ENCODE peak calls at places on chromosomes 13 and 19, in four cellular contexts. One of them, this sample, is unnamed. For H3K4me1, the result is how much of the 10 kb centered on the place peaks cover.

GRCh38 chr13:39930544-39931444 is 275.3 kb downstream of the COG6 start:
- DNase-seq in GM12878: no peak
- DNase-seq in breast epithelium: no peak
- DNase-seq in ovary: no peak
- DNase-seq in this sample: no peak

GRCh38 chr19:48424694-48425219 is 21.0 kb upstream of the GRWD1 start:
- DNase-seq in GM12878: no peak
- DNase-seq in breast epithelium: no peak
- DNase-seq in ovary: no peak
- DNase-seq in this sample: peak

GRCh38 chr19:42023121-42023942 is 29.3 kb upstream of the ATP1A3 start:
- DNase-seq in ovary: no peak
- DNase-seq in GM12878: no peak
- DNase-seq in breast epithelium: no peak
- DNase-seq in this sample: no peak

GRCh38 chr13:22648325-22648758 is 532.4 kb upstream of the SGCG start:
- DNase-seq in ovary: no peak
- DNase-seq in GM12878: no peak
- DNase-seq in breast epithelium: no peak
- DNase-seq in this sample: peak

GRCh38 chr19:15463865-15464371 is 426 bp downstream of the RASAL3 start:
- DNase-seq in ovary: no peak
- DNase-seq in breast epithelium: no peak
- DNase-seq in GM12878: no peak
- DNase-seq in this sample: peak

GRCh38 chr19:1752009-1752756 is 1.1 kb upstream of the ONECUT3 start:
- DNase-seq in GM12878: no peak
- DNase-seq in breast epithelium: no peak
- DNase-seq in ovary: no peak
- DNase-seq in this sample: no peak

GRCh38 chr19:56316728-56317127 is 2.1 kb upstream of the ZSCAN5A start:
- DNase-seq in breast epithelium: no peak
- DNase-seq in GM12878: no peak
- DNase-seq in ovary: no peak
- DNase-seq in this sample: no peak

GRCh38 chr19:39223703-39224279 is 19.7 kb upstream of the SYCN start:
- DNase-seq in GM12878: no peak
- DNase-seq in ovary: no peak
- DNase-seq in breast epithelium: no peak
- DNase-seq in this sample: no peak

GRCh38 chr13:20525144-20525600 is 485 bp downstream of the CRYL1 start:
- DNase-seq in GM12878: no peak
- DNase-seq in ovary: peak
- DNase-seq in breast epithelium: no peak
- DNase-seq in this sample: peak

GRCh38 chr13:86757236-86757978 is 913.8 kb upstream of the SLITRK5 start:
- DNase-seq in GM12878: no peak
- DNase-seq in ovary: no peak
- DNase-seq in breast epithelium: peak
- DNase-seq in this sample: no peak

GRCh38 chr19:54179921-54180452 is 7.0 kb upstream of the TMC4 start:
- DNase-seq in breast epithelium: no peak
- DNase-seq in ovary: no peak
- DNase-seq in GM12878: no peak
- DNase-seq in this sample: peak

GRCh38 chr13:76992548-76993001 is 694 bp downstream of the CLN5 start:
- DNase-seq in ovary: peak
- DNase-seq in breast epithelium: peak
- DNase-seq in GM12878: no peak
- DNase-seq in this sample: peak

GRCh38 chr13:71605744-71606143 is 261.3 kb downstream of the DACH1 start:
- DNase-seq in breast epithelium: no peak
- DNase-seq in ovary: no peak
- DNase-seq in GM12878: no peak
- DNase-seq in this sample: no peak

GRCh38 chr13:77492982-77493381 is 42.5 kb upstream of the SCEL start:
- DNase-seq in GM12878: no peak
- DNase-seq in ovary: no peak
- DNase-seq in breast epithelium: no peak
- DNase-seq in this sample: no peak

GRCh38 chr13:74136089-74136658 is 2.0 kb upstream of the KLF12 start:
- DNase-seq in ovary: peak
- DNase-seq in GM12878: no peak
- DNase-seq in breast epithelium: no peak
- DNase-seq in this sample: no peak

GRCh38 chr13:44132710-44133109 is 240.9 kb upstream of the SERP2 start:
- DNase-seq in breast epithelium: peak
- DNase-seq in GM12878: no peak
- DNase-seq in ovary: no peak
- DNase-seq in this sample: peak

GRCh38 chr19:5956323-5956722 is 21.6 kb downstream of the RANBP3 start:
- DNase-seq in GM12878: no peak
- DNase-seq in ovary: no peak
- DNase-seq in breast epithelium: no peak
- DNase-seq in this sample: no peak

GRCh38 chr19:5957132-5957531 is 20.8 kb downstream of the RANBP3 start:
- DNase-seq in GM12878: no peak
- DNase-seq in breast epithelium: no peak
- DNase-seq in ovary: no peak
- DNase-seq in this sample: no peak

GRCh38 chr19:5954293-5954692 is 23.6 kb downstream of the RANBP3 start:
- DNase-seq in ovary: no peak
- DNase-seq in GM12878: no peak
- DNase-seq in breast epithelium: no peak
- DNase-seq in this sample: no peak

GRCh38 chr19:5956728-5957127 is 21.2 kb downstream of the RANBP3 start:
- DNase-seq in breast epithelium: no peak
- DNase-seq in GM12878: no peak
- DNase-seq in ovary: no peak
- DNase-seq in this sample: no peak

GRCh38 chr19:5955638-5955935 is 22.4 kb downstream of the RANBP3 start:
- DNase-seq in ovary: no peak
- DNase-seq in breast epithelium: no peak
- DNase-seq in GM12878: no peak
- DNase-seq in this sample: no peak
- H3K4me1 ChIP-seq in ovary: under half
- H3K4me1 ChIP-seq in breast epithelium: under half
- H3K4me1 ChIP-seq in GM12878: under half
- H3K4me1 ChIP-seq in this sample: half or more

GRCh38 chr19:18340237-18340989 is at the start of gene PGPEP1:
- DNase-seq in ovary: peak
- DNase-seq in breast epithelium: no peak
- DNase-seq in GM12878: no peak
- DNase-seq in this sample: peak

GRCh38 chr19:18344546-18344945 is 4.1 kb downstream of the PGPEP1 start:
- DNase-seq in ovary: no peak
- DNase-seq in GM12878: no peak
- DNase-seq in breast epithelium: no peak
- DNase-seq in this sample: no peak

GRCh38 chr19:18340990-18341868 is 831 bp downstream of the PGPEP1 start:
- DNase-seq in ovary: peak
- DNase-seq in breast epithelium: peak
- DNase-seq in GM12878: no peak
- DNase-seq in this sample: peak

GRCh38 chr19:18339703-18340102 is 695 bp upstream of the PGPEP1 start:
- DNase-seq in breast epithelium: no peak
- DNase-seq in GM12878: no peak
- DNase-seq in ovary: no peak
- DNase-seq in this sample: no peak

GRCh38 chr19:18342090-18342632 is 1.8 kb downstream of the PGPEP1 start:
- DNase-seq in ovary: no peak
- DNase-seq in breast epithelium: no peak
- DNase-seq in GM12878: no peak
- DNase-seq in this sample: no peak
- H3K27ac ChIP-seq in ovary: no peak
- H3K27ac ChIP-seq in breast epithelium: no peak
- H3K27ac ChIP-seq in GM12878: no peak
- H3K27ac ChIP-seq in this sample: no peak

GRCh38 chr19:27795369-27795768 is 1417.6 kb downstream of the UQCRFS1 start:
- DNase-seq in breast epithelium: no peak
- DNase-seq in ovary: no peak
- DNase-seq in GM12878: no peak
- DNase-seq in this sample: no peak

GRCh38 chr19:27794444-27795042 is 1418.4 kb downstream of the UQCRFS1 start:
- DNase-seq in ovary: no peak
- DNase-seq in GM12878: no peak
- DNase-seq in breast epithelium: no peak
- DNase-seq in this sample: peak

GRCh38 chr19:27792576-27793127 is 1420.3 kb downstream of the UQCRFS1 start:
- DNase-seq in ovary: no peak
- DNase-seq in GM12878: no peak
- DNase-seq in breast epithelium: no peak
- DNase-seq in this sample: no peak

GRCh38 chr19:27793128-27793643 is 1419.8 kb downstream of the UQCRFS1 start:
- DNase-seq in breast epithelium: peak
- DNase-seq in GM12878: peak
- DNase-seq in ovary: peak
- DNase-seq in this sample: peak

GRCh38 chr19:27793644-27794443 is 1419.1 kb downstream of the UQCRFS1 start:
- DNase-seq in ovary: peak
- DNase-seq in GM12878: peak
- DNase-seq in breast epithelium: peak
- DNase-seq in this sample: peak
- TF ChIP-seq CTCF in ovary: no peak
- TF ChIP-seq CTCF in GM12878: no peak
- TF ChIP-seq CTCF in breast epithelium: no peak
- TF ChIP-seq CTCF in this sample: no peak

GRCh38 chr19:10885241-10886169 is 14.2 kb downstream of the CARM1 start:
- DNase-seq in GM12878: no peak
- DNase-seq in ovary: no peak
- DNase-seq in breast epithelium: no peak
- DNase-seq in this sample: no peak

GRCh38 chr19:10884273-10884672 is 12.9 kb downstream of the CARM1 start:
- DNase-seq in ovary: no peak
- DNase-seq in GM12878: no peak
- DNase-seq in breast epithelium: no peak
- DNase-seq in this sample: no peak

GRCh38 chr19:10882108-10882457 is 10.7 kb downstream of the CARM1 start:
- DNase-seq in ovary: no peak
- DNase-seq in breast epithelium: no peak
- DNase-seq in GM12878: no peak
- DNase-seq in this sample: no peak

GRCh38 chr19:10878253-10878652 is 6.9 kb downstream of the CARM1 start:
- DNase-seq in breast epithelium: no peak
- DNase-seq in GM12878: no peak
- DNase-seq in ovary: no peak
- DNase-seq in this sample: no peak

DNA sequence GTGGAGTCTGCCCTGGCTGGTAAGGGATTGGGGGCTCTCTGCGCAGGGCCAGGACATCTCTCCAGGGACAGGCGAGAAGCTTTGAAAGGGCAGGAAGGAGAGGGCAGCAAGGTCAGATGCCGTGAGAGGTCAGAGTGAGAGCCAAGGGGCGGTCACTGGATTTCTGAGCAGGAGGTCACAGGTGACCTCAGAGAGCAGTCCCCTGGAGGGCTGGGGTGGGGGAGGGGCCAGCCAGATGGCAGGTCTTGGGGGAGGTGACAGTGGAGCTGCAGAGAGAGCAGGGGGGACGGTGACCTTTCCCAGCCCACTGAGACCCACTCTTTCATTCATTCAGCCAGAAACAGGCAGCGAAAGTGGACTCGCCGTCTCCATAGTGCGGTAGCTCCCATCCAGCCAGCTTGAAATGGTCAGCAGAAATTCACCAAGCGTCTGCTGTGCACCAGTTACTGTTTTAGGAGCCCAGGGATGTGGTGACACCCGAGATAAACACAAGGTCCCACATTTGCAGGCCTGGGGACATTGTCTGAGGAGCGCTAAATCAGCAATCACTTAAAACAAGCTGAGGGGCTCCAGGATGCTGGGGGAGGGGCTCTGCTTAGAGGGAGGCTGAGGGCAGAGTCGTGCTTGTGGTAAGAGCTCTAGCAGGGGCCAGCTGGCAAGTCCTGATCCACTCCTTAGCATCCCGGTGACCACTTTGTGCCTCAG is 10.2 kb downstream of the CARM1 start:
- DNase-seq in breast epithelium: no peak
- DNase-seq in GM12878: no peak
- DNase-seq in ovary: no peak
- DNase-seq in this sample: no peak
- H3K4me1 ChIP-seq in breast epithelium: under half
- H3K4me1 ChIP-seq in GM12878: under half
- H3K4me1 ChIP-seq in ovary: under half
- H3K4me1 ChIP-seq in this sample: under half

DNA sequence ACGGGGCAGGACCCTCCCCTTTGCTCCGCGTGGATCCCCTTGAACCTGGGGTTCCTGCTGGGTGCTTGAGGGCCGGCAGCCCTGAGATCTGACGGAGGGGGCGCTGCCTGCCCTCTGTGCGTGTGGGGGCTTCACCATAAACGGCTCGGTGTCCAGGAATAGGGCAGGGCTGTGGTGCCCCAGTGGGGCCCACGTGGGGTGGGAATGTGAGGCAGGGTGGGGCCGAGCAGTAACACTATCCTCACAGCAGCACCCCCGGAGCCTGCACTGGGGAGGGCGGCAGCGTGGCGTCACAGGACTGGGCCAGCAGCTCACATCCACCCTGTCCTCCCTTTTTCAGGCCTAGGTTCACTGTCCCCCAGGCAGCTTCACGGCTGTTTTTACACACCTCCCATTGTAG is 38.0 kb downstream of the GAS6 start:
- DNase-seq in ovary: no peak
- DNase-seq in GM12878: no peak
- DNase-seq in breast epithelium: no peak
- DNase-seq in this sample: no peak
- H3K27ac ChIP-seq in ovary: no peak
- H3K27ac ChIP-seq in GM12878: no peak
- H3K27ac ChIP-seq in breast epithelium: no peak
- H3K27ac ChIP-seq in this sample: no peak

DNA sequence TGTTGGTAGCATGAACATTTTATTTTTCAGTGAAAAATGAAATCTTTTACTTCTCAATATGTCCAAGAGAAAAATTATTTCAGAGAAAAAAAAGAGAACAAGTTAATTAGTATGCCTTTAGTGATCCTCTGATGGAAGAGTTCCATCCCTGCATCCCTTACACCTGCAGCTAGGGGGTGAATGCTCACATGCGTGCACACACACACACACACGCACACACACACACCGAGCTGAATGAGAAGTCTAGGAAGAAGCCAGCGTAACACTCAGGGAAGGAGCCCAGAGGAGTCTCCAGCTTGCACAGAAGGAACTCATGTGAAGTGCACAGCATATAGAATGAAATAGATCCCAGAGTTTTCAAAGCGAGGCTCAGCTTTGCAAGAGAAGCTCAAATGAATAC is 510.5 kb downstream of the IRS2 start:
- DNase-seq in GM12878: no peak
- DNase-seq in breast epithelium: no peak
- DNase-seq in ovary: no peak
- DNase-seq in this sample: no peak
- TF ChIP-seq CTCF in GM12878: no peak
- TF ChIP-seq CTCF in breast epithelium: no peak
- TF ChIP-seq CTCF in ovary: no peak
- TF ChIP-seq CTCF in this sample: no peak

This sample was measured in left lung.